ENCODE peak calls at places on chromosomes 16 and 17, in seven cellular contexts. T is testis; X is AG04450; Z is CD8-positive, alpha-beta T cell; K is NCI-H460; P is anterior cingulate cortex; R is stimulated activated CD8-positive, alpha-beta memory T cell treated with anti-CD3 and anti-CD28 coated beads, Interleukin-4, amount 100 ng/mL, for 24 hours. G is an unnamed sample.

GRCh38 chr17:38511126-38512108 is 83.2 kb downstream of the ARHGAP23 start:
- DNase-seq in T (no peak), X (no peak), Z (no peak), K (no peak), P (no peak), R (no peak), G (no peak)

GRCh38 chr17:79646721-79647455 is 36.0 kb upstream of the RBFOX3 start:
- DNase-seq in T (no peak), X (no peak), Z (peak), K (no peak), P (no peak), R (no peak), G (no peak)

GRCh38 chr16:58510776-58511628 is 4.3 kb upstream of the SETD6 start:
- DNase-seq in T (no peak), X (no peak), Z (peak), K (no peak), P (no peak), R (no peak), G (no peak)

GRCh38 chr17:77470800-77471733 is 330.3 kb downstream of the SEC14L1 start:
- DNase-seq in T (no peak), X (no peak), Z (no peak), K (no peak), P (no peak), R (no peak), G (no peak)

GRCh38 chr17:44086364-44087311 is 16.1 kb downstream of the G6PC3 start:
- DNase-seq in T (peak), X (peak), Z (no peak), K (peak), P (peak), R (peak), G (no peak)

GRCh38 chr17:42422412-42422957 is 571 bp downstream of the CAVIN1 start:
- DNase-seq in T (no peak), X (no peak), Z (peak), K (no peak), P (no peak), R (no peak), G (peak)

GRCh38 chr17:70190959-70191805 is 21.9 kb downstream of the KCNJ2 start:
- DNase-seq in T (no peak), X (no peak), Z (no peak), K (no peak), P (no peak), R (no peak), G (peak)

GRCh38 chr16:25512041-25512440 is 179.7 kb upstream of the HS3ST4 start:
- DNase-seq in T (no peak), X (no peak), Z (no peak), K (no peak), P (no peak), R (no peak), G (no peak)

GRCh38 chr16:86752582-86753175 is 174.3 kb downstream of the FOXL1 start:
- DNase-seq in T (no peak), X (no peak), Z (no peak), K (no peak), P (no peak), R (no peak), G (no peak)

GRCh38 chr16:73066927-73067670 is 19.2 kb upstream of the ZFHX3 start:
- DNase-seq in T (no peak), X (no peak), Z (no peak), K (no peak), P (no peak), R (no peak), G (no peak)

GRCh38 chr16:79395631-79396030 is 204.9 kb downstream of the MAF start:
- DNase-seq in T (no peak), X (no peak), Z (no peak), K (no peak), P (no peak), R (no peak), G (no peak)

GRCh38 chr16:6562985-6563384 is 769.7 kb upstream of the RBFOX1 start:
- DNase-seq in T (no peak), X (no peak), Z (no peak), K (no peak), P (no peak), R (no peak), G (no peak)

GRCh38 chr17:58335779-58336455 is 7.3 kb upstream of the TSPOAP1 start:
- DNase-seq in T (no peak), X (no peak), Z (peak), K (no peak), P (no peak), R (peak), G (no peak)

GRCh38 chr17:82050761-82051641 is 610 bp downstream of the RFNG start:
- DNase-seq in T (no peak), X (no peak), Z (no peak), K (no peak), P (no peak), R (no peak), G (no peak)

GRCh38 chr16:30997000-30997886 is 12.2 kb downstream of the HSD3B7 start:
- DNase-seq in T (peak), X (no peak), Z (peak), K (peak), P (no peak), R (peak), G (peak)

GRCh38 chr17:71338396-71338795 is 782.4 kb upstream of the SOX9 start:
- DNase-seq in T (no peak), X (no peak), Z (no peak), K (peak), P (no peak), R (no peak), G (no peak)

GRCh38 chr16:56425439-56425832 is at the start of gene AMFR:
- DNase-seq in T (peak), X (peak), Z (peak), K (peak), P (no peak), R (peak), G (peak)

GRCh38 chr17:74419862-74420492 is 11.9 kb upstream of the GPRC5C start:
- DNase-seq in T (no peak), X (no peak), Z (no peak), K (no peak), P (no peak), R (no peak), G (no peak)

GRCh38 chr17:2564876-2565275 is 28.6 kb upstream of the PAFAH1B1 start:
- DNase-seq in T (peak), X (no peak), Z (no peak), K (peak), P (no peak), R (no peak), G (no peak)

GRCh38 chr17:35896011-35896587 is 15.9 kb upstream of the CCL5 start:
- DNase-seq in T (no peak), X (no peak), Z (peak), K (no peak), P (no peak), R (no peak), G (no peak)

GRCh38 chr16:9033125-9033830 is 58.2 kb upstream of the HAPSTR1 start:
- DNase-seq in T (peak), X (no peak), Z (no peak), K (peak), P (no peak), R (no peak), G (no peak)

GRCh38 chr16:50821586-50821985 is 79.7 kb downstream of the CYLD start:
- DNase-seq in T (no peak), X (no peak), Z (peak), K (no peak), P (no peak), R (no peak), G (no peak)

GRCh38 chr16:57235128-57236092 is 9.6 kb upstream of the ARL2BP start:
- DNase-seq in T (no peak), X (peak), Z (no peak), K (no peak), P (no peak), R (no peak), G (peak)

GRCh38 chr16:50771366-50771765 is 29.5 kb downstream of the CYLD start:
- DNase-seq in T (no peak), X (peak), Z (no peak), K (no peak), P (no peak), R (no peak), G (no peak)

GRCh38 chr17:45147102-45147580 is 1.1 kb upstream of the HEXIM1 start:
- DNase-seq in T (no peak), X (no peak), Z (no peak), K (peak), P (no peak), R (no peak), G (peak)

GRCh38 chr17:1785925-1786324 is 24.1 kb downstream of the SERPINF1 start:
- DNase-seq in T (no peak), X (no peak), Z (no peak), K (no peak), P (no peak), R (no peak), G (no peak)